ENCODE peak calls at places on chromosome 6, in five cellular contexts. D is stimulated activated CD4-positive, alpha-beta T cell treated with anti-CD3 and anti-CD28 coated beads, Interleukin-2, amount 100 ng/mL, for 48 hours; H is Right ventricle myocardium inferior; B is stomach; W is NCI-H2107. A is an unnamed sample.
A peak's percentile ranks its signal among the peaks of the same experiment; 100 is the strongest.

GRCh38 chr6:44788387-44788981 is 401.0 kb downstream of the CDC5L start:
- DNase-seq in D (no peak), H (no peak), B (no peak), W (no peak), A (no peak)

GRCh38 chr6:137775192-137775591 is 91.9 kb upstream of the TNFAIP3 start:
- DNase-seq in D (no peak), H (no peak), B (no peak), W (no peak), A (no peak)

GRCh38 chr6:142702501-142703460 is 242.2 kb downstream of the HIVEP2 start:
- DNase-seq in D (no peak), H (peak; percentile 74), B (no peak), W (no peak), A (no peak)

GRCh38 chr6:90574610-90575009 is 12.3 kb downstream of the MAP3K7 start:
- DNase-seq in D (no peak), H (no peak), B (no peak), W (no peak), A (no peak)

GRCh38 chr6:72672906-72673305 is 51.0 kb downstream of the KCNQ5 start:
- DNase-seq in D (no peak), H (no peak), B (no peak), W (no peak), A (no peak)

GRCh38 chr6:146593978-146594377 is 4.8 kb upstream of the ADGB start:
- DNase-seq in D (no peak), H (peak; percentile 67), B (no peak), W (no peak), A (no peak)

GRCh38 chr6:138287144-138287955 is 69.1 kb upstream of the PBOV1 start:
- DNase-seq in D (peak; percentile 39), H (no peak), B (peak; percentile 84), W (peak; percentile 25), A (peak; percentile 45)

GRCh38 chr6:1348675-1349074 is 36.8 kb downstream of the FOXQ1 start:
- DNase-seq in D (no peak), H (peak; percentile 72), B (no peak), W (no peak), A (no peak)

GRCh38 chr6:117477988-117478852 is 4.3 kb upstream of the DCBLD1 start:
- DNase-seq in D (no peak), H (no peak), B (no peak), W (no peak), A (peak; percentile 14)

GRCh38 chr6:119215309-119215708 is 134.3 kb downstream of the MAN1A1 start:
- DNase-seq in D (no peak), H (no peak), B (no peak), W (no peak), A (no peak)

GRCh38 chr6:155080876-155081845 is 86.0 kb downstream of the TIAM2 start:
- DNase-seq in D (no peak), H (no peak), B (no peak), W (no peak), A (no peak)

GRCh38 chr6:158497620-158498019 is 62.3 kb upstream of the TMEM181 start:
- DNase-seq in D (no peak), H (no peak), B (no peak), W (no peak), A (no peak)

GRCh38 chr6:150016324-150017185 is 8.8 kb downstream of the RAET1L start:
- DNase-seq in D (peak; percentile 50), H (no peak), B (peak; percentile 67), W (peak; percentile 25), A (no peak)

GRCh38 chr6:107113460-107114212 is 1.7 kb downstream of the BEND3 start:
- DNase-seq in D (no peak), H (no peak), B (no peak), W (no peak), A (no peak)

GRCh38 chr6:25066593-25066992 is 130.8 kb upstream of the RIPOR2 start:
- DNase-seq in D (no peak), H (no peak), B (no peak), W (no peak), A (no peak)

GRCh38 chr6:62803094-62803493 is 408.2 kb upstream of the FKBP1C start:
- DNase-seq in D (no peak), H (no peak), B (no peak), W (no peak), A (no peak)

GRCh38 chr6:44537306-44538049 is 150.0 kb downstream of the CDC5L start:
- DNase-seq in D (no peak), H (no peak), B (no peak), W (no peak), A (no peak)

GRCh38 chr6:24631671-24632070 is 14.3 kb downstream of the KIAA0319 start:
- DNase-seq in D (no peak), H (no peak), B (no peak), W (no peak), A (no peak)

GRCh38 chr6:1153696-1154245 is 158.1 kb upstream of the FOXQ1 start:
- DNase-seq in D (no peak), H (no peak), B (no peak), W (no peak), A (no peak)

GRCh38 chr6:62362097-62362496 is 76.1 kb upstream of the KHDRBS2 start:
- DNase-seq in D (no peak), H (no peak), B (no peak), W (no peak), A (no peak)

GRCh38 chr6:156687875-156688549 is 89.2 kb upstream of the ARID1B start:
- DNase-seq in D (no peak), H (no peak), B (peak; percentile 29), W (no peak), A (no peak)

GRCh38 chr6:69584536-69584912 is 212.3 kb downstream of the LMBRD1 start:
- DNase-seq in D (no peak), H (no peak), B (no peak), W (no peak), A (no peak)

GRCh38 chr6:882084-882598 is 189.2 kb upstream of the EXOC2 start:
- DNase-seq in D (no peak), H (no peak), B (no peak), W (no peak), A (no peak)

GRCh38 chr6:132107896-132108295 is 156.7 kb upstream of the CCN2 start:
- DNase-seq in D (no peak), H (no peak), B (no peak), W (no peak), A (no peak)

GRCh38 chr6:108727966-108728730 is 120.1 kb upstream of the ARMC2 start:
- DNase-seq in D (no peak), H (no peak), B (no peak), W (no peak), A (no peak)

GRCh38 chr6:106787327-106788196 is 158.2 kb downstream of the QRSL1 start:
- DNase-seq in D (no peak), H (no peak), B (peak; percentile 67), W (no peak), A (no peak)

A was measured in GM19239.